ENCODE peak calls at places on chromosomes 16 and 17, in ten cellular contexts. Q is endodermal cell, Y is endothelial cell of umbilical vein, V is WERI-Rb-1, E is tibial nerve, S is upper lobe of right lung, T is cardiac fibroblast, H is thoracic aorta, C is mucosa of descending colon, N is cardiac muscle cell. O is an unnamed sample.

GRCh38 chr16:375927-376816 is 5.6 kb downstream of the PGAP6 start:
- DNase-seq in S (no peak), T (no peak), H (no peak), Y (no peak), E (no peak), V (no peak), N (no peak), Q (no peak), C (no peak), O (no peak)

GRCh38 chr17:67947325-67947813 is 48.9 kb downstream of the C17orf58 start:
- DNase-seq in H (no peak), E (no peak), C (no peak), V (no peak), Y (no peak), T (no peak), S (no peak), Q (no peak), N (no peak), O (no peak)

GRCh38 chr16:23072084-23072599 is 77.1 kb downstream of the USP31 start:
- DNase-seq in V (no peak), T (peak; percentile 84), C (peak; percentile 86), E (peak; percentile 53), H (peak; percentile 56), Y (peak; percentile 90), Q (no peak), S (peak; percentile 72), N (peak; percentile 82), O (peak; percentile 77)

GRCh38 chr16:57301126-57301817 is 16.8 kb upstream of the PLLP start:
- DNase-seq in T (no peak), S (no peak), C (peak; percentile 32), E (peak; percentile 21), N (no peak), Y (no peak), Q (peak; percentile 61), V (no peak), H (no peak), O (no peak)

GRCh38 chr16:1333149-1333812 is at the start of gene BAIAP3:
- DNase-seq in Q (peak; percentile 87), S (no peak), H (no peak), N (peak; percentile 25), V (no peak), C (peak; percentile 57), Y (no peak), E (no peak), T (peak; percentile 32), O (peak; percentile 22)

GRCh38 chr17:13353590-13353989 is 248.1 kb downstream of the HS3ST3A1 start:
- DNase-seq in V (peak; percentile 42), T (peak; percentile 66), Y (no peak), N (peak; percentile 59), S (no peak), E (no peak), H (no peak), Q (no peak), C (peak; percentile 7), O (no peak)

GRCh38 chr17:82247856-82248671 is 19.2 kb downstream of the SLC16A3 start:
- DNase-seq in C (no peak), E (no peak), Q (no peak), T (no peak), Y (no peak), S (peak; percentile 52), H (no peak), V (no peak), N (no peak), O (no peak)

GRCh38 chr17:57463103-57463885 is 207.0 kb downstream of the MSI2 start:
- DNase-seq in Y (no peak), V (peak; percentile 33), E (no peak), T (peak; percentile 60), H (no peak), S (no peak), Q (no peak), N (peak; percentile 82), C (no peak), O (peak; percentile 51)

GRCh38 chr17:60442271-60443201 is 20.2 kb downstream of the CHCT1 start:
- DNase-seq in T (no peak), S (no peak), V (no peak), Q (no peak), Y (no peak), C (no peak), N (peak; percentile 42), H (no peak), E (no peak), O (peak; percentile 46)

GRCh38 chr16:23521037-23521743 is 10.9 kb upstream of the GGA2 start:
- DNase-seq in Y (no peak), N (no peak), E (no peak), S (no peak), V (no peak), T (no peak), H (no peak), Q (no peak), C (no peak), O (no peak)

GRCh38 chr16:57981636-57982035 is 10.7 kb upstream of the CNGB1 start:
- DNase-seq in H (no peak), Y (no peak), T (no peak), E (no peak), N (no peak), Q (no peak), C (no peak), V (no peak), S (no peak), O (no peak)

GRCh38 chr17:13538841-13539411 is 62.8 kb downstream of the HS3ST3A1 start:
- DNase-seq in S (no peak), C (no peak), H (no peak), T (no peak), E (no peak), N (no peak), Q (peak; percentile 7), V (no peak), Y (no peak), O (no peak)

GRCh38 chr17:76293106-76293505 is 15.0 kb downstream of the QRICH2 start:
- DNase-seq in T (no peak), Y (no peak), H (no peak), E (no peak), Q (no peak), V (no peak), S (no peak), N (no peak), C (no peak), O (no peak)

GRCh38 chr16:83215417-83216001 is 588.7 kb downstream of the CDH13 start:
- DNase-seq in T (peak; percentile 43), C (peak; percentile 64), Q (peak; percentile 97), N (peak; percentile 53), E (no peak), V (peak; percentile 41), Y (peak; percentile 48), S (no peak), H (no peak), O (peak; percentile 53)

DNA sequence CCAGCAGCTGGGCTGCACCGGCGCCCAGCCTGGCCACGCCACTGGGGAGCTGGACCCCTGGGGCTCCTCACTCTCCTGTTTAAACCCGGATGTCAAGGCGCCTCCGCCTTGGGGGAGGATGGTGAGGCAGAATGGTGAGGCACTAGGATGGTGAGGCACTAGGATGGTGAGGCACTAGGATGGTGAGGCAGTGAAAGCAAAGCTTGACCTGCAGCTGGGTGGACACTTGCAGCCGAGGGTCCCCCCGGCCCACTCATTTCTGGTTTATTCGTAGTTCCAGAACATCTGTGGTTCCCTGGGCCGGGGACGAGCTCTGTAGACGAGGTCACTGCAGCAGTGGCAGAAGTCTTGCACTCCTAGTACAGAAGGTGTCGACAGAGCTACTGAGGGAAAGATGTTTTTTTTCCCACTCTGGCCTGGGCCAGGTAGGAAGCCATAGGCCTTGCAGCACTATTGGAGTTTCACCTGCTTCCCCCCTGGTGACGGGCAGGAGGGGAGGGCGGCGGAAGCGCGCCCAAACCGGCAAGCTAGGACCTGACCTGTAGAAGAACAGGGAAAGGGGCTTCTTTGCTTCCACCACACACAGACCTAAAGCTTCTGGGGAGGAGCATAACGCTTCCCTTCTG is 1.1 kb upstream of the HNF1B start:
- DNase-seq in H (no peak), Q (no peak), T (no peak), V (no peak), N (no peak), Y (no peak), E (no peak), C (peak; percentile 35), S (no peak), O (no peak)
- TF ChIP-seq CTCF in H (no peak), Q (no peak), T (no peak), V (no peak), N (no peak), Y (no peak), E (no peak), C (no peak), S (no peak), O (no peak)

DNA sequence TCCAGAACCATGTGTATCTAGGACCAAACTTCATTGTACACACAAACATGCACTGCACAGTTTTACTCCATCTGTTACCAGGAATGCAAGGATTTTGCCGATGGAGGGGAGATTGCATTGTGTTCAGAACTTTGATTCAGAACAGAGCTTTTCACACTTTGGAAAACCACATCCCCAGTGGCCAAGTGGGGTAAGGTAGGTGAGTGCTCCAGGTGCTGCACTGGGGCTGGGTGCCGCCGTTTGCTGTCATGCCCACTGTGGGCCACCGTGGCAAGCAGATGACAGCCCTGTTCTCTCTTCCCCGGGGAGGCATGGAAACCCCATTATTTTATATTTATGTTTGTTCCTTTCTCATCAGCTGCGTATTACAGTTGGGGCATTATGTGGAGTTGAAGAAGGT is 29.3 kb upstream of the JPH3 start:
- DNase-seq in E (no peak), C (no peak), T (no peak), Y (no peak), V (no peak), H (no peak), N (no peak), S (no peak), Q (no peak), O (no peak)
- H3K4me3 ChIP-seq in E (no peak overlapping the region), C (no peak overlapping the region), T (no peak overlapping the region), Y (no peak overlapping the region), V (no peak overlapping the region), H (no peak overlapping the region), N (no peak overlapping the region), S (no peak overlapping the region), Q (no peak overlapping the region), O (no peak overlapping the region)

DNA sequence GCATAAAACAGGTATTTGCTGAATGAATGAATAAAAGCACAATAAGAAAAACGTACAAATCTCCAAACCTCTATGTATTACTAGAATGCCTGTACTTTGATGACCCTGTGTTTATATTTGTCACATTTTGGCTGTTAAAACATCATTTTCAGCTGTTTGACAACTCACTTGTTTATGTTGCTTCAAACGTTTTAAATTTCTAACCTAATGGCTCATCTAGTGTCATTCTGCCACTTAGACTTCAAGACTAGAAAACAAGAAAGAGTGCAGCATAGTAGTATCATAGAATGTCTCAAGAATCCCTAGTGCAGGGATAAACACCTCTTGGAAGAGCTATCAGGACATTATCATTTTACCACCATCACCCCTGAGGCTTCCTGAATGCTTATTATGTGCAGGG is 19.4 kb upstream of the PMP22 start:
- DNase-seq in C (no peak), T (no peak), N (no peak), Y (no peak), E (no peak), H (no peak), V (no peak), S (no peak), Q (no peak), O (no peak)
- TF ChIP-seq CTCF in C (no peak), T (no peak), N (no peak), Y (no peak), E (no peak), H (no peak), V (no peak), S (no peak), Q (no peak), O (no peak)

DNA sequence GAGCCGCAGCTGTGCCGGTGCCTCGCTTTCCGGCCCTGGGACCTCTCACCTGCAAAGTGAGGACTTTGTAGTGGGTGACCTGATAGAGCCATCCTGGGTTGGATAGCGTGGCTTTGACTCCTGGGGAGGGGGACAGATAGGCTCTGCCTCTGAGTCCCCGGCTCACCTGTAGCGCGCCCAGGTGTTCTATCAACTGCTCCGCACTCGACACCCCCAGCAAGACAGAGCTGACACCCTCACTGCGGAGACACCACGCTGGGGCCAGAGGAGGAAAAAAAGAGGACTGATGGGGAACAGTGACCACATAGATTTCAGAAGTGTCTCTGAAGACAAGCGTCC is 6.4 kb downstream of the KCNAB3 start:
- DNase-seq in E (no peak), T (no peak), Y (no peak), H (no peak), N (no peak), C (no peak), S (no peak), V (no peak), Q (no peak), O (no peak)
- H3K4me3 ChIP-seq in E (peak overlapping the region; percentile 34), T (peak overlapping the region; percentile 41), Y (peak overlapping the region; percentile 34), H (peak overlapping the region; percentile 68), N (peak overlapping the region; percentile 8), C (no peak overlapping the region), S (peak overlapping the region; percentile 54), V (no peak overlapping the region), Q (no peak overlapping the region), O (peak overlapping the region; percentile 59)